ENCODE peak calls at places on chromosomes 4 and X, in eight cellular contexts. L is ureter; X is stromal cell of bone marrow; C is stimulated activated CD4-positive, alpha-beta T cell treated with anti-CD3 and anti-CD28 coated beads, Interleukin-12 subunit alpha, Interleukin-12 subunit beta, amount 100 ng/mL, for 4 hours; W is WERI-Rb-1; A is H4; U is HS-27A; F is OCI-LY7. K is an unnamed sample.

GRCh38 chrX:40207626-40208025 is 109.9 kb upstream of the BCOR start:
- DNase-seq in U (peak), F (no peak), C (no peak), L (no peak), A (peak), X (peak), W (no peak), K (no peak)

GRCh38 chr4:109015413-109015810 is 252.6 kb upstream of the ETNPPL start:
- DNase-seq in F (no peak), L (no peak), X (no peak), U (no peak), C (no peak), A (no peak), W (no peak), K (no peak)

GRCh38 chr4:24137963-24138601 is 248.2 kb upstream of the PPARGC1A start:
- DNase-seq in W (no peak), C (no peak), L (no peak), U (no peak), A (peak), F (no peak), X (no peak), K (no peak)

GRCh38 chrX:72029473-72030411 is 102.0 kb downstream of the RTL5 start:
- DNase-seq in F (no peak), W (peak), C (no peak), A (peak), U (peak), L (peak), X (peak), K (no peak)

GRCh38 chr4:54746228-54746627 is 88.5 kb downstream of the KIT start:
- DNase-seq in A (peak), X (peak), W (no peak), F (no peak), U (no peak), C (no peak), L (no peak), K (no peak)

GRCh38 chr4:173448103-173448502 is 49.2 kb upstream of the SCRG1 start:
- DNase-seq in F (no peak), X (peak), C (no peak), L (no peak), A (no peak), W (peak), U (no peak), K (peak)

GRCh38 chrX:119495734-119496520 is 27.7 kb downstream of the SLC25A5 start:
- DNase-seq in U (no peak), W (no peak), A (no peak), F (peak), X (no peak), L (no peak), C (no peak), K (no peak)

GRCh38 chr4:7396186-7396585 is 38.5 kb downstream of the PSAPL1 start:
- DNase-seq in A (no peak), F (no peak), U (no peak), C (no peak), L (peak), X (no peak), W (peak), K (no peak)

GRCh38 chr4:161937596-161937995 is 226.2 kb downstream of the FSTL5 start:
- DNase-seq in X (no peak), U (no peak), F (no peak), L (no peak), W (no peak), A (no peak), C (no peak), K (no peak)

GRCh38 chr4:48375651-48376291 is 34.4 kb downstream of the SLAIN2 start:
- DNase-seq in W (no peak), X (peak), L (peak), C (no peak), F (no peak), U (peak), A (peak), K (no peak)

GRCh38 chr4:1460967-1461868 is 55.0 kb upstream of the NKX1-1 start:
- DNase-seq in U (no peak), X (no peak), F (no peak), A (no peak), W (peak), L (no peak), C (no peak), K (no peak)

GRCh38 chrX:101823236-101823635 is 108.6 kb downstream of the ZMAT1 start:
- DNase-seq in F (no peak), A (no peak), U (no peak), X (no peak), C (no peak), L (no peak), W (no peak), K (no peak)

GRCh38 chr4:74754218-74754617 is 40.1 kb downstream of the BTC start:
- DNase-seq in C (no peak), X (no peak), F (no peak), L (no peak), U (no peak), W (no peak), A (no peak), K (no peak)

GRCh38 chr4:165994706-165995105 is 121.7 kb downstream of the TLL1 start:
- DNase-seq in X (no peak), A (no peak), C (no peak), L (no peak), F (no peak), W (no peak), U (no peak), K (no peak)

GRCh38 chr4:119682080-119682479 is 53.5 kb upstream of the PDE5A start:
- DNase-seq in U (no peak), X (no peak), C (no peak), F (no peak), A (no peak), W (no peak), L (no peak), K (no peak)

GRCh38 chr4:89939464-89939863 is 44.8 kb downstream of the MMRN1 start:
- DNase-seq in F (no peak), U (no peak), W (no peak), A (no peak), C (no peak), X (no peak), L (no peak), K (no peak)

GRCh38 chr4:109921384-109921808 is 8.7 kb downstream of the EGF start:
- DNase-seq in U (peak), X (peak), F (no peak), L (no peak), C (no peak), A (peak), W (no peak), K (no peak)

GRCh38 chr4:153987291-153987690 is 198.4 kb upstream of the SFRP2 start:
- DNase-seq in C (no peak), A (no peak), W (no peak), L (no peak), U (peak), X (peak), F (no peak), K (no peak)

GRCh38 chr4:102169345-102169744 is 175.9 kb downstream of the SLC39A8 start:
- DNase-seq in U (no peak), W (peak), C (no peak), F (no peak), L (no peak), A (peak), X (peak), K (no peak)

GRCh38 chr4:184850431-184851199 is 24.8 kb upstream of the ACSL1 start:
- DNase-seq in U (no peak), X (no peak), W (no peak), F (peak), C (no peak), A (no peak), L (no peak), K (no peak)

GRCh38 chrX:13778916-13779315 is 38.0 kb downstream of the GPM6B start:
- DNase-seq in F (no peak), C (no peak), W (no peak), X (peak), A (peak), U (no peak), L (no peak), K (no peak)

K was measured in Right ventricle myocardium superior.